ENCODE peak calls at places on chromosomes 13 and 19, in seven cellular contexts. One of them, this sample, is unnamed.

GRCh38 chr19:10086032-10086903 is at the start of gene SHFL:
- DNase-seq in A549: peak
- DNase-seq in activated T-cell treated with anti-CD3 and anti-CD28 coated beads, Interleukin-2, amount 50 U/mL, for 48 hours: peak
- DNase-seq in activated CD4-positive, alpha-beta T cell treated with anti-CD3 and anti-CD28 coated beads for 4 hours: peak
- DNase-seq in transverse colon: peak
- DNase-seq in SHP77: no peak
- DNase-seq in amniotic stem cell: peak
- DNase-seq in this sample: peak

GRCh38 chr19:38003427-38004099 is 96.6 kb downstream of the SIPA1L3 start:
- DNase-seq in activated T-cell treated with anti-CD3 and anti-CD28 coated beads, Interleukin-2, amount 50 U/mL, for 48 hours: peak
- DNase-seq in activated CD4-positive, alpha-beta T cell treated with anti-CD3 and anti-CD28 coated beads for 4 hours: no peak
- DNase-seq in transverse colon: peak
- DNase-seq in SHP77: peak
- DNase-seq in A549: no peak
- DNase-seq in amniotic stem cell: peak
- DNase-seq in this sample: peak

GRCh38 chr19:14686411-14686810 is 3.4 kb upstream of the ZNF333 start:
- DNase-seq in activated CD4-positive, alpha-beta T cell treated with anti-CD3 and anti-CD28 coated beads for 4 hours: peak
- DNase-seq in activated T-cell treated with anti-CD3 and anti-CD28 coated beads, Interleukin-2, amount 50 U/mL, for 48 hours: peak
- DNase-seq in transverse colon: peak
- DNase-seq in A549: no peak
- DNase-seq in amniotic stem cell: no peak
- DNase-seq in SHP77: peak
- DNase-seq in this sample: peak

GRCh38 chr13:40130871-40131636 is 475.6 kb downstream of the COG6 start:
- DNase-seq in SHP77: no peak
- DNase-seq in activated CD4-positive, alpha-beta T cell treated with anti-CD3 and anti-CD28 coated beads for 4 hours: peak
- DNase-seq in transverse colon: peak
- DNase-seq in amniotic stem cell: no peak
- DNase-seq in A549: peak
- DNase-seq in activated T-cell treated with anti-CD3 and anti-CD28 coated beads, Interleukin-2, amount 50 U/mL, for 48 hours: no peak
- DNase-seq in this sample: peak

GRCh38 chr13:21567714-21568113 is 36.3 kb downstream of the MICU2 start:
- DNase-seq in transverse colon: no peak
- DNase-seq in activated CD4-positive, alpha-beta T cell treated with anti-CD3 and anti-CD28 coated beads for 4 hours: no peak
- DNase-seq in A549: no peak
- DNase-seq in amniotic stem cell: no peak
- DNase-seq in SHP77: no peak
- DNase-seq in activated T-cell treated with anti-CD3 and anti-CD28 coated beads, Interleukin-2, amount 50 U/mL, for 48 hours: no peak
- DNase-seq in this sample: no peak

GRCh38 chr19:13155472-13156284 is 5.5 kb downstream of the IER2 start:
- DNase-seq in SHP77: peak
- DNase-seq in transverse colon: peak
- DNase-seq in activated CD4-positive, alpha-beta T cell treated with anti-CD3 and anti-CD28 coated beads for 4 hours: peak
- DNase-seq in activated T-cell treated with anti-CD3 and anti-CD28 coated beads, Interleukin-2, amount 50 U/mL, for 48 hours: peak
- DNase-seq in amniotic stem cell: peak
- DNase-seq in A549: no peak
- DNase-seq in this sample: peak

GRCh38 chr13:62337109-62337880 is 921.6 kb upstream of the PCDH20 start:
- DNase-seq in activated CD4-positive, alpha-beta T cell treated with anti-CD3 and anti-CD28 coated beads for 4 hours: no peak
- DNase-seq in amniotic stem cell: no peak
- DNase-seq in activated T-cell treated with anti-CD3 and anti-CD28 coated beads, Interleukin-2, amount 50 U/mL, for 48 hours: no peak
- DNase-seq in SHP77: no peak
- DNase-seq in A549: no peak
- DNase-seq in transverse colon: no peak
- DNase-seq in this sample: no peak

GRCh38 chr19:11767633-11768133 is 883 bp downstream of the ZNF441 start:
- DNase-seq in activated T-cell treated with anti-CD3 and anti-CD28 coated beads, Interleukin-2, amount 50 U/mL, for 48 hours: peak
- DNase-seq in A549: no peak
- DNase-seq in amniotic stem cell: no peak
- DNase-seq in activated CD4-positive, alpha-beta T cell treated with anti-CD3 and anti-CD28 coated beads for 4 hours: no peak
- DNase-seq in transverse colon: peak
- DNase-seq in SHP77: peak
- DNase-seq in this sample: peak

GRCh38 chr19:16252459-16253205 is 54.9 kb downstream of the AP1M1 start:
- DNase-seq in SHP77: no peak
- DNase-seq in activated CD4-positive, alpha-beta T cell treated with anti-CD3 and anti-CD28 coated beads for 4 hours: no peak
- DNase-seq in amniotic stem cell: no peak
- DNase-seq in transverse colon: peak
- DNase-seq in activated T-cell treated with anti-CD3 and anti-CD28 coated beads, Interleukin-2, amount 50 U/mL, for 48 hours: no peak
- DNase-seq in A549: no peak
- DNase-seq in this sample: no peak

GRCh38 chr19:50794778-50795664 is 4.8 kb downstream of the ACP4 start:
- DNase-seq in amniotic stem cell: no peak
- DNase-seq in activated CD4-positive, alpha-beta T cell treated with anti-CD3 and anti-CD28 coated beads for 4 hours: peak
- DNase-seq in activated T-cell treated with anti-CD3 and anti-CD28 coated beads, Interleukin-2, amount 50 U/mL, for 48 hours: peak
- DNase-seq in A549: no peak
- DNase-seq in SHP77: peak
- DNase-seq in transverse colon: no peak
- DNase-seq in this sample: peak

GRCh38 chr13:33033361-33033812 is 17.2 kb downstream of the KL start:
- DNase-seq in activated T-cell treated with anti-CD3 and anti-CD28 coated beads, Interleukin-2, amount 50 U/mL, for 48 hours: peak
- DNase-seq in activated CD4-positive, alpha-beta T cell treated with anti-CD3 and anti-CD28 coated beads for 4 hours: peak
- DNase-seq in amniotic stem cell: no peak
- DNase-seq in SHP77: no peak
- DNase-seq in transverse colon: no peak
- DNase-seq in A549: no peak
- DNase-seq in this sample: no peak